ENCODE peak calls at places on chromosomes 7 and 10, in six cellular contexts. One of them, this sample, is unnamed.

GRCh38 chr7:155388561-155388960 is 69.4 kb upstream of the EN2 start:
- DNase-seq in HCT116: no peak
- DNase-seq in adrenal gland: no peak
- DNase-seq in ovary: no peak
- DNase-seq in A549: no peak
- DNase-seq in suprapubic skin: no peak
- DNase-seq in this sample: no peak

GRCh38 chr10:16195894-16196293 is 240.9 kb upstream of the PTER start:
- DNase-seq in A549: no peak
- DNase-seq in HCT116: no peak
- DNase-seq in ovary: no peak
- DNase-seq in suprapubic skin: no peak
- DNase-seq in adrenal gland: no peak
- DNase-seq in this sample: no peak

GRCh38 chr7:149822353-149822943 is 15.7 kb upstream of the ZNF862 start:
- DNase-seq in HCT116: no peak
- DNase-seq in ovary: no peak
- DNase-seq in A549: no peak
- DNase-seq in suprapubic skin: no peak
- DNase-seq in adrenal gland: no peak
- DNase-seq in this sample: no peak

GRCh38 chr10:36423821-36424248 is 701.6 kb upstream of the ANKRD30A start:
- DNase-seq in HCT116: no peak
- DNase-seq in A549: no peak
- DNase-seq in adrenal gland: no peak
- DNase-seq in suprapubic skin: no peak
- DNase-seq in ovary: no peak
- DNase-seq in this sample: no peak

GRCh38 chr7:127888825-127889224 is 142.4 kb downstream of the LRRC4 start:
- DNase-seq in A549: no peak
- DNase-seq in HCT116: no peak
- DNase-seq in ovary: no peak
- DNase-seq in suprapubic skin: no peak
- DNase-seq in adrenal gland: no peak
- DNase-seq in this sample: no peak

GRCh38 chr10:131089150-131089549 is 222.4 kb downstream of the TCERG1L start:
- DNase-seq in A549: no peak
- DNase-seq in ovary: no peak
- DNase-seq in suprapubic skin: no peak
- DNase-seq in HCT116: no peak
- DNase-seq in adrenal gland: no peak
- DNase-seq in this sample: no peak

GRCh38 chr10:93715345-93715744 is 13.0 kb upstream of the FRA10AC1 start:
- DNase-seq in ovary: no peak
- DNase-seq in suprapubic skin: no peak
- DNase-seq in adrenal gland: no peak
- DNase-seq in HCT116: no peak
- DNase-seq in A549: no peak
- DNase-seq in this sample: no peak

GRCh38 chr10:114472874-114473248 is 68.6 kb upstream of the AFAP1L2 start:
- DNase-seq in A549: no peak
- DNase-seq in ovary: no peak
- DNase-seq in HCT116: no peak
- DNase-seq in suprapubic skin: no peak
- DNase-seq in adrenal gland: no peak
- DNase-seq in this sample: no peak

GRCh38 chr7:135930565-135931423 is 46.4 kb downstream of the MTPN start:
- DNase-seq in suprapubic skin: no peak
- DNase-seq in adrenal gland: no peak
- DNase-seq in A549: peak; percentile 74
- DNase-seq in HCT116: no peak
- DNase-seq in ovary: no peak
- DNase-seq in this sample: no peak

GRCh38 chr10:6567203-6567703 is 12.8 kb downstream of the PRKCQ start:
- DNase-seq in A549: no peak
- DNase-seq in adrenal gland: no peak
- DNase-seq in HCT116: no peak
- DNase-seq in ovary: no peak
- DNase-seq in suprapubic skin: no peak
- DNase-seq in this sample: no peak

GRCh38 chr7:49927581-49927980 is 154.1 kb downstream of the VWC2 start:
- DNase-seq in ovary: no peak
- DNase-seq in HCT116: no peak
- DNase-seq in suprapubic skin: no peak
- DNase-seq in A549: no peak
- DNase-seq in adrenal gland: no peak
- DNase-seq in this sample: no peak

GRCh38 chr10:119595715-119596515 is 849 bp downstream of the TIAL1 start:
- DNase-seq in HCT116: no peak
- DNase-seq in ovary: peak; percentile 36
- DNase-seq in suprapubic skin: peak; percentile 83
- DNase-seq in A549: peak; percentile 25
- DNase-seq in adrenal gland: peak; percentile 45
- DNase-seq in this sample: peak; percentile 48

GRCh38 chr7:27046854-27047549 is 48.8 kb downstream of the HOXA1 start:
- DNase-seq in A549: peak; percentile 45
- DNase-seq in ovary: no peak
- DNase-seq in adrenal gland: no peak
- DNase-seq in suprapubic skin: peak; percentile 29
- DNase-seq in HCT116: peak; percentile 57
- DNase-seq in this sample: no peak

GRCh38 chr7:135231686-135232085 is 2.0 kb upstream of the STRA8 start:
- DNase-seq in adrenal gland: no peak
- DNase-seq in HCT116: no peak
- DNase-seq in suprapubic skin: no peak
- DNase-seq in A549: no peak
- DNase-seq in ovary: no peak
- DNase-seq in this sample: no peak

GRCh38 chr10:128964100-128964403 is 503.0 kb upstream of the MGMT start:
- DNase-seq in adrenal gland: no peak
- DNase-seq in HCT116: no peak
- DNase-seq in A549: no peak
- DNase-seq in ovary: no peak
- DNase-seq in suprapubic skin: no peak
- DNase-seq in this sample: no peak

GRCh38 chr10:44201011-44201410 is 183.9 kb downstream of the CXCL12 start:
- DNase-seq in adrenal gland: no peak
- DNase-seq in A549: no peak
- DNase-seq in suprapubic skin: no peak
- DNase-seq in ovary: no peak
- DNase-seq in HCT116: no peak
- DNase-seq in this sample: no peak

DNA sequence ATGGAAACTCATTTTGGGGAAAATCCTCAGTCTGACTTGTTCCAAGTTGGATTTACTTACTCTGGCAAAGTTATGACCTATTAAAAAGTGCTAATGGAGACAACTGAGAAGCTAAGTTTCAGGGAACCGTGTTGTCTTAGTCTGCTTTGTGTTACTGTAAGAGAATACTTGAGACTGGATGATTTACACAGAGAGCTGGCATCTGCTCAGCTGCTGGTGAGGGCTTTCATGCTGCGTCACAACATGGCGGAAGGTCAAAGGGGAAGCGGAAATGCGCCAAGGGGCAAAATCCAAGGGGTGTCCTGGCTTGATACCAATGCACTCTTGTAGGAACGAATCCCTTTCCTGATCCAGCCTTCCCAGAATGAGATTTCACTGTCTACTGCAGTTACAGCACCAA is 46.4 kb downstream of the MTURN start:
- DNase-seq in A549: no peak
- DNase-seq in adrenal gland: no peak
- DNase-seq in HCT116: no peak
- DNase-seq in suprapubic skin: no peak
- DNase-seq in ovary: no peak
- DNase-seq in this sample: no peak
- H3K27ac ChIP-seq in A549: no peak overlapping the region
- H3K27ac ChIP-seq in adrenal gland: no peak overlapping the region
- H3K27ac ChIP-seq in HCT116: no peak overlapping the region
- H3K27ac ChIP-seq in suprapubic skin: peak overlapping the region; percentile 7
- H3K27ac ChIP-seq in ovary: no peak overlapping the region
- H3K27ac ChIP-seq in this sample: no peak overlapping the region

DNA sequence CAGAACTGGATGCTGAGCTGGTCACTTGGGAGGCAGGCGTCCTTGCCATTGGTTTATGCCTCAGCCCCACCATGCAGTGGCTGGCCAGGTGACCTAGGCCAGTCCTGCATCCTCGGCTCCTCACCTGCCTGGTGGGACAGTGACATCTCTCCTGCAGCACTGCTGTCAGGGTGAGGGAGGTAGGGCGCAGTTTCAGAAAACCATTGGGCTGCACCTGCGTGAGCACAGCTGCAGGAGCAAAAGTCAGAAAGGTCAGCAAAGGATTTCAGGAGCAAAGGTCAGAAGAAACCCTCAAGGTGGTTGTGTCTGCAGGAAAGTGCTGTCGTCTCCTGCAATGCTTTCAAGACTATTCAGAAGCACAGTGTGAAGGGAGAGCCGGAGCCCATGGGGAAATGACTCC is 48.1 kb downstream of the EGFR start:
- DNase-seq in adrenal gland: no peak
- DNase-seq in ovary: no peak
- DNase-seq in suprapubic skin: no peak
- DNase-seq in A549: no peak
- DNase-seq in HCT116: no peak
- DNase-seq in this sample: no peak
- H3K4me3 ChIP-seq in adrenal gland: no peak overlapping the region
- H3K4me3 ChIP-seq in ovary: no peak overlapping the region
- H3K4me3 ChIP-seq in suprapubic skin: no peak overlapping the region
- H3K4me3 ChIP-seq in A549: no peak overlapping the region
- H3K4me3 ChIP-seq in HCT116: no peak overlapping the region
- H3K4me3 ChIP-seq in this sample: no peak overlapping the region

DNA sequence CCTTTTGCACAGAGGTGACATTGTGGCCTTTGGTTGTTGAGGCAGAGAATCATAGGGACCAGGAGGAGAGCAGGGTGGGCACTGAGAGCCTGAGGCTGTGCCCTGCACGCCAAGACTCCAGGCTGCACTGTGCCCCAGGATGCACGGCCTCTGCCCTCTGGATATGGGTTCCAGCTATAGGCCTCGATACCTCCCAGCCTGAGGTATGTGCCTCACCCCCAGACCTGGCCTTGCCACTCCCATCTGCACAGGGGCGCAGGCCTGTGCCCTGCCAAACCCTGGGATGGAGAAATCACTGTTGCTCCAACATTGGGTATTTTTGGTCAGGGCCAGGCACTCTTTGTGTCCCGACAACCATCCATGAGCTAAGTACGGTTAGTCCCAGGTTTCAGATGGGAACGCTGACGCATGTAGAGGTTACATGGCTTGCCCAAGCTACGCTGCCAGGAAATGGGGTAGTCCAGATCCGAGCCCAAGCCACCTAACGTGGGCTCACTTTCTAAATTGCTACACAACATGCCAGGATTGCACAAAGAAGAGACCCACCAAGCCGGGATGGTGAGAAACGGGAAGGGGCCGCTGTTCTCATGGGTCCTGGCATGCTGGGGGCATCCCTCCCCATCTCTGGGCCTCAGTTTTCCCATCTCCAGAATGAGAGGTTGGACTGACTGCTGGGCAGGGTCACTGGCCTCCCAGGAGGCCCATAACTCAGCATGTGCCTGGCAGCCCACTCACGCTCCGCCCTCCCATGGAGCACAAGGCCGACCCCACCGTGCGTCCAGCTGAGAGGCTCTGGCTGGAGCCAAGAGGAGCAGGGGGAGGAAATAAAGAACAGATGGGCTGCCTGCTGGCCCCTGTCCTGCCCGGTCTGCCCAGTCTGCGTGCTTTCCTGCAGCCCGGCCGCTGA is 44.2 kb downstream of the ZCCHC24 start:
- DNase-seq in HCT116: no peak
- DNase-seq in ovary: peak; percentile 87
- DNase-seq in suprapubic skin: no peak
- DNase-seq in A549: no peak
- DNase-seq in adrenal gland: peak; percentile 59
- DNase-seq in this sample: peak; percentile 28
- TF ChIP-seq POLR2A in HCT116: no peak
- TF ChIP-seq POLR2A in ovary: no peak
- TF ChIP-seq POLR2A in suprapubic skin: no peak
- TF ChIP-seq POLR2A in A549: no peak
- TF ChIP-seq POLR2A in adrenal gland: peak; percentile 10
- TF ChIP-seq POLR2A in this sample: no peak

GRCh38 chr10:102226542-102226870 is 407 bp downstream of the ELOVL3 start:
- DNase-seq in A549: no peak
- DNase-seq in suprapubic skin: no peak
- DNase-seq in adrenal gland: no peak
- DNase-seq in HCT116: no peak
- DNase-seq in ovary: no peak
- DNase-seq in this sample: no peak

GRCh38 chr10:102225646-102226541 is at the start of gene ELOVL3:
- DNase-seq in adrenal gland: peak; percentile 96
- DNase-seq in ovary: peak; percentile 92
- DNase-seq in HCT116: peak; percentile 96
- DNase-seq in suprapubic skin: peak; percentile 97
- DNase-seq in A549: peak; percentile 94
- DNase-seq in this sample: peak; percentile 92

GRCh38 chr10:102229810-102230263 is 3.7 kb downstream of the ELOVL3 start:
- DNase-seq in A549: peak; percentile 85
- DNase-seq in ovary: peak; percentile 81
- DNase-seq in suprapubic skin: peak; percentile 93
- DNase-seq in adrenal gland: peak; percentile 89
- DNase-seq in HCT116: peak; percentile 85
- DNase-seq in this sample: peak; percentile 90

GRCh38 chr10:102230264-102230860 is 4.3 kb downstream of the ELOVL3 start:
- DNase-seq in ovary: peak; percentile 34
- DNase-seq in adrenal gland: peak; percentile 59
- DNase-seq in suprapubic skin: no peak
- DNase-seq in HCT116: peak; percentile 91
- DNase-seq in A549: peak; percentile 66
- DNase-seq in this sample: peak; percentile 41

DNA sequence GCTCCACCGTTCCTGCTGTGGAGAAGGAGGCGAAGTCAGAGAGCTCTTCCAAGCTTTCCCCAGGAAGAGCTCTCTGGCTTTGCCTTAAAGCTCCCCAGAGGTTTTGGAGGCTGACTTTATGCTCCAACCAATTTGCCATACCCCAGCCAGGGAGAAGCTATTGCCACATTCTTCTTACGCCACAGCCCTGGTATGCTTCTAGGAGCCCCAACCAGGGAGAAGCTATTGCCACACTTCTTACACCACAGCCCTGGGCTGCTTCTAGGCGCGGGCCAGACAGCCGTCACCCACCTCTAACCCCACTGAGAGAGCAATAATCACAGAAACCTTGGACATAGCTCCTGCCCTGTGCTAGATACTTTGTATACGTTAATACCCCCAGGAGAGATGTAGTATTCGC is 951 bp downstream of the ELOVL3 start:
- DNase-seq in ovary: no peak
- DNase-seq in adrenal gland: no peak
- DNase-seq in HCT116: no peak
- DNase-seq in suprapubic skin: no peak
- DNase-seq in A549: no peak
- DNase-seq in this sample: no peak
- H3K27ac ChIP-seq in ovary: no peak overlapping the region
- H3K27ac ChIP-seq in adrenal gland: no peak overlapping the region
- H3K27ac ChIP-seq in HCT116: no peak overlapping the region
- H3K27ac ChIP-seq in suprapubic skin: no peak overlapping the region
- H3K27ac ChIP-seq in A549: no peak overlapping the region
- H3K27ac ChIP-seq in this sample: no peak overlapping the region